ENCODE peak calls at places on chromosomes 3 and 15, in five cellular contexts. K, Z, Q, T and M are unnamed samples.

GRCh38 chr15:81491414-81492101 is 117.5 kb upstream of the TMC3 start:
- DNase-seq in K (no peak), Z (no peak), Q (no peak), T (no peak), M (no peak)

GRCh38 chr3:78115983-78116382 is 1076.1 kb downstream of the ROBO2 start:
- DNase-seq in K (no peak), Z (no peak), Q (no peak), T (no peak), M (no peak)

GRCh38 chr3:11944052-11944673 is 60.0 kb upstream of the SYN2 start:
- DNase-seq in K (peak), Z (no peak), Q (no peak), T (peak), M (no peak)

GRCh38 chr15:73899197-73900128 is 26.1 kb downstream of the TBC1D21 start:
- DNase-seq in K (no peak), Z (no peak), Q (no peak), T (peak), M (no peak)

GRCh38 chr3:52339612-52340011 is 23.5 kb downstream of the DNAH1 start:
- DNase-seq in K (peak), Z (no peak), Q (peak), T (peak), M (peak)

GRCh38 chr3:46845397-46845859 is 17.8 kb downstream of the MYL3 start:
- DNase-seq in K (peak), Z (peak), Q (no peak), T (peak), M (no peak)

GRCh38 chr3:28173831-28174230 is 67.6 kb upstream of the CMC1 start:
- DNase-seq in K (peak), Z (no peak), Q (no peak), T (no peak), M (no peak)

GRCh38 chr3:51386159-51386851 is 1.2 kb downstream of the MANF start:
- DNase-seq in K (no peak), Z (no peak), Q (no peak), T (peak), M (no peak)

GRCh38 chr3:171860830-171861535 is 17.8 kb downstream of the TMEM212 start:
- DNase-seq in K (peak), Z (no peak), Q (no peak), T (peak), M (no peak)

GRCh38 chr15:72584006-72584405 is 70.5 kb upstream of the GOLGA6B start:
- DNase-seq in K (no peak), Z (no peak), Q (no peak), T (no peak), M (no peak)

GRCh38 chr3:12135029-12135634 is 23.6 kb downstream of the TIMP4 start:
- DNase-seq in K (peak), Z (peak), Q (peak), T (peak), M (peak)

GRCh38 chr15:50633653-50634052 is 52.9 kb downstream of the TRPM7 start:
- DNase-seq in K (no peak), Z (no peak), Q (no peak), T (no peak), M (no peak)

GRCh38 chr3:89212614-89213013 is 105.2 kb downstream of the EPHA3 start:
- DNase-seq in K (no peak), Z (no peak), Q (no peak), T (no peak), M (no peak)

GRCh38 chr3:141659821-141660597 is 78.1 kb upstream of the RNF7 start:
- DNase-seq in K (peak), Z (peak), Q (no peak), T (peak), M (no peak)

GRCh38 chr3:10417849-10418248 is 87.5 kb downstream of the ATP2B2 start:
- DNase-seq in K (peak), Z (no peak), Q (no peak), T (peak), M (no peak)

GRCh38 chr3:37054370-37054769 is 61.1 kb downstream of the MLH1 start:
- DNase-seq in K (peak), Z (no peak), Q (no peak), T (peak), M (no peak)

GRCh38 chr3:180265551-180265950 is 228.8 kb upstream of the PEX5L start:
- DNase-seq in K (peak), Z (no peak), Q (no peak), T (no peak), M (no peak)

GRCh38 chr15:90190606-90191343 is 10.4 kb upstream of the SEMA4B start:
- DNase-seq in K (no peak), Z (no peak), Q (no peak), T (no peak), M (no peak)

GRCh38 chr15:35925634-35926380 is 379.8 kb upstream of the DPH6 start:
- DNase-seq in K (peak), Z (no peak), Q (no peak), T (peak), M (no peak)

GRCh38 chr15:60682115-60682514 is 203.2 kb upstream of the ICE2 start:
- DNase-seq in K (peak), Z (no peak), Q (no peak), T (peak), M (no peak)

GRCh38 chr3:71130516-71131384 is 452.8 kb downstream of the FOXP1 start:
- DNase-seq in K (peak), Z (peak), Q (peak), T (peak), M (peak)

GRCh38 chr3:29686889-29687592 is 406.2 kb downstream of the RBMS3 start:
- DNase-seq in K (peak), Z (no peak), Q (no peak), T (peak), M (no peak)

GRCh38 chr3:142952272-142953193 is 10.9 kb downstream of the PAQR9 start:
- DNase-seq in K (no peak), Z (no peak), Q (no peak), T (no peak), M (no peak)

GRCh38 chr3:119294889-119295769 is 946 bp downstream of the ARHGAP31 start:
- DNase-seq in K (peak), Z (peak), Q (peak), T (peak), M (peak)

GRCh38 chr15:64247906-64248541 is 85.2 kb upstream of the PPIB start:
- DNase-seq in K (peak), Z (no peak), Q (peak), T (peak), M (no peak)

GRCh38 chr3:120182613-120183524 is 88.6 kb upstream of the GSK3B start:
- DNase-seq in K (peak), Z (no peak), Q (no peak), T (peak), M (no peak)

GRCh38 chr15:43488790-43489585 is 4.0 kb downstream of the TP53BP1 start:
- DNase-seq in K (no peak), Z (no peak), Q (no peak), T (no peak), M (no peak)

GRCh38 chr3:52364322-52364721 is 48.2 kb downstream of the DNAH1 start:
- DNase-seq in K (no peak), Z (no peak), Q (no peak), T (no peak), M (no peak)

GRCh38 chr3:152460936-152461335 is 192.2 kb downstream of the MBNL1 start:
- DNase-seq in K (no peak), Z (no peak), Q (no peak), T (no peak), M (no peak)

GRCh38 chr3:197750396-197750831 is 731 bp downstream of the FYTTD1 start:
- DNase-seq in K (peak), Z (peak), Q (peak), T (peak), M (peak)

GRCh38 chr3:172869356-172869755 is 118.8 kb downstream of the ECT2 start:
- DNase-seq in K (peak), Z (no peak), Q (no peak), T (no peak), M (no peak)

GRCh38 chr3:189901481-189901880 is 219.2 kb downstream of the P3H2 start:
- DNase-seq in K (no peak), Z (no peak), Q (no peak), T (peak), M (no peak)

GRCh38 chr15:77983091-77983707 is 94.3 kb downstream of the TBC1D2B start:
- DNase-seq in K (no peak), Z (no peak), Q (no peak), T (no peak), M (no peak)

GRCh38 chr3:72753495-72753894 is 94.8 kb downstream of the SHQ1 start:
- DNase-seq in K (no peak), Z (no peak), Q (no peak), T (no peak), M (no peak)

GRCh38 chr3:185145511-185145910 is 7.3 kb downstream of the C3orf70 start:
- DNase-seq in K (no peak), Z (no peak), Q (no peak), T (no peak), M (no peak)

GRCh38 chr3:100159564-100160153 is 45.4 kb upstream of the FILIP1L start:
- DNase-seq in K (peak), Z (no peak), Q (no peak), T (peak), M (no peak)

GRCh38 chr3:172717493-172718088 is 6.7 kb upstream of the NCEH1 start:
- DNase-seq in K (no peak), Z (no peak), Q (no peak), T (peak), M (no peak)

GRCh38 chr15:73991260-73991659 is 835 bp downstream of the STOML1 start:
- DNase-seq in K (peak), Z (peak), Q (no peak), T (peak), M (no peak)

GRCh38 chr3:24088782-24089181 is 143.7 kb downstream of the NR1D2 start:
- DNase-seq in K (peak), Z (no peak), Q (no peak), T (peak), M (no peak)